ENCODE peak calls at places on chromosome 10, in ten cellular contexts. E is tibial artery, H is colonic mucosa, U is choroid plexus epithelial cell, V is GM10248, R is RWPE1, W is brain microvascular endothelial cell, X is stomach, J is body of pancreas, D is HFFc6. S is an unnamed sample.

GRCh38 chr10:114550756-114551290 is 107.3 kb downstream of the ABLIM1 start:
- DNase-seq in E (no peak), H (no peak), U (peak; percentile 59), V (no peak), R (no peak), W (no peak), X (no peak), J (no peak), D (peak; percentile 39), S (no peak)

GRCh38 chr10:121077331-121077730 is 226.2 kb downstream of the WDR11 start:
- DNase-seq in E (no peak), H (no peak), U (peak; percentile 87), V (no peak), R (peak; percentile 79), W (no peak), X (no peak), J (peak; percentile 21), D (no peak), S (no peak)

GRCh38 chr10:71581376-71581775 is 138.2 kb downstream of the C10orf105 start:
- DNase-seq in E (no peak), H (no peak), U (no peak), V (no peak), R (no peak), W (no peak), X (no peak), J (no peak), D (no peak), S (no peak)

GRCh38 chr10:3620818-3621217 is 164.2 kb downstream of the KLF6 start:
- DNase-seq in E (no peak), H (no peak), U (no peak), V (no peak), R (no peak), W (no peak), X (no peak), J (no peak), D (no peak), S (no peak)

GRCh38 chr10:132357286-132358058 is 25.5 kb downstream of the LRRC27 start:
- DNase-seq in E (no peak), H (no peak), U (no peak), V (no peak), R (no peak), W (no peak), X (no peak), J (no peak), D (no peak), S (no peak)

GRCh38 chr10:73786512-73786885 is 1.1 kb downstream of the ZSWIM8 start:
- DNase-seq in E (no peak), H (no peak), U (no peak), V (no peak), R (no peak), W (no peak), X (no peak), J (no peak), D (no peak), S (no peak)

GRCh38 chr10:58280982-58281752 is 12.2 kb downstream of the CISD1 start:
- DNase-seq in E (no peak), H (no peak), U (no peak), V (no peak), R (no peak), W (no peak), X (no peak), J (no peak), D (peak; percentile 13), S (peak; percentile 43)

GRCh38 chr10:51162002-51162401 is 87.7 kb downstream of the PRKG1 start:
- DNase-seq in E (no peak), H (no peak), U (peak; percentile 28), V (no peak), R (no peak), W (no peak), X (no peak), J (peak; percentile 10), D (no peak), S (no peak)

DNA sequence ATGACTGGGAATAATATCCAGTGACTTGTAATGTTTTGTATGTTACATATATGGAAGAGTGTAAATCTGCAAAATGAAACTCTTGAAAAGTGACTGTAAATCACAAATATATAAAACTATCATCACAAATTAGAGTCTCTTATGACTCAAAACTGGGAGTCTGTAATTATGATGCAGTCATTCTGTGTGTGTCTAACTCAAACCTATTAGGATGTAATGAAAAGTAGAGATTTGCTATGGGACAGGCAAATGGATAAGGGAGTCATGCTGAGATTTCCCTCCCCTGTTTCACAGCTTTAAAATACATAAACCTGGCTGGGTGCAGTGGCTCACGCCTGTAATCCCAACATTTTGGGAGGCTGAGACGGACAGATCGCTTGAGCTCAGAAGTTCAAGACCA is 8.6 kb upstream of the HKDC1 start:
- DNase-seq in E (no peak), H (no peak), U (no peak), V (no peak), R (no peak), W (no peak), X (no peak), J (no peak), D (no peak), S (no peak)
- TF ChIP-seq CTCF in E (no peak), H (no peak), U (no peak), V (no peak), R (no peak), W (no peak), X (no peak), J (no peak), D (no peak), S (no peak)

GRCh38 chr10:85792533-85792858 is 574.1 kb downstream of the GRID1 start:
- DNase-seq in E (no peak), H (no peak), U (no peak), V (no peak), R (no peak), W (no peak), X (no peak), J (no peak), D (no peak), S (no peak)

GRCh38 chr10:85790155-85790789 is 576.3 kb downstream of the GRID1 start:
- DNase-seq in E (no peak), H (no peak), U (no peak), V (no peak), R (no peak), W (no peak), X (no peak), J (no peak), D (no peak), S (no peak)

GRCh38 chr10:85789125-85789524 is 577.5 kb downstream of the GRID1 start:
- DNase-seq in E (no peak), H (no peak), U (no peak), V (no peak), R (no peak), W (no peak), X (no peak), J (no peak), D (no peak), S (no peak)

GRCh38 chr10:85794553-85794952 is 572.0 kb downstream of the GRID1 start:
- DNase-seq in E (no peak), H (no peak), U (no peak), V (no peak), R (no peak), W (no peak), X (no peak), J (no peak), D (no peak), S (no peak)

DNA sequence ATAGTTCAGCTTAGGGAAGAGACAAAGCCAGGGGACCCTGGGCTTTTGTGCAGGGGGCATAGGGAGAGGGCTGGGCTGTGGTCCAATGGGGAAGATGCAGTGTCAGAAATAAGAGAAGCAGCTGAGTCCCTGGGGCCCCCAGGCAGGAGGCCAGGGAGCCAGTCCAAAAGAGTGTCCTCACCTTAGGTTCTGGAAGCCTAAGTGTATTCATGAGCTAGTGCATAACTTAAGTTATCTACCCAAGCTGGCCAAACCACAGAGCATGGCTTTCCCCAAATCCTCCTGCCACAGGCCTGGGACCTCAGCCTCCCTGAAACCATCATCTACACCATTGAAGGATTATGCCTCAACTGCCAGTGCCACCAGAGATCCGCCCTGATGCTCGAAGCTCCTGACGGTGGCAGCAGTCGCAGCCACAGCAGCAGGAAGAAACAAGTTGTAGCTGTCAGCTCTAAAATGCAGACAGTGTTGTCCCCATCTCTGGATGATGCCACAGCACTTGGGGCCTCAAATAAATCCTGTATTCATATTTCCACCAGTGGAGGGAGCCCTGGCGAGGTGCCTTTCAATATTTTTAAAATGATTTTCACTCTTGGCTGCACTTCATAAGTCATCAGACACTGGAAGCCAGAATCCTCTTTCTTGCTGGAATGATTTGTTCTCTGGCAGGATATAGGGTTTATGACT is 574.6 kb downstream of the GRID1 start:
- DNase-seq in E (no peak), H (no peak), U (peak; percentile 8), V (no peak), R (no peak), W (peak; percentile 17), X (no peak), J (no peak), D (no peak), S (peak; percentile 6)
- TF ChIP-seq CTCF in E (peak; percentile 11), H (no peak), U (peak; percentile 28), V (no peak), R (no peak), W (no peak), X (no peak), J (no peak), D (no peak), S (no peak)

GRCh38 chr10:99619090-99619800 is 994 bp downstream of the SLC25A28 start:
- DNase-seq in E (no peak), H (peak; percentile 32), U (peak; percentile 26), V (peak; percentile 32), R (no peak), W (no peak), X (no peak), J (no peak), D (no peak), S (no peak)

GRCh38 chr10:99619851-99620712 is at the start of gene SLC25A28:
- DNase-seq in E (peak; percentile 96), H (peak; percentile 97), U (peak; percentile 100), V (peak; percentile 95), R (peak; percentile 99), W (peak; percentile 100), X (peak; percentile 93), J (peak; percentile 99), D (peak; percentile 100), S (peak; percentile 91)

GRCh38 chr10:99621454-99622246 is 1.4 kb upstream of the SLC25A28 start:
- DNase-seq in E (no peak), H (no peak), U (no peak), V (no peak), R (peak; percentile 74), W (no peak), X (no peak), J (no peak), D (no peak), S (no peak)

GRCh38 chr10:99623919-99624318 is 3.7 kb upstream of the SLC25A28 start:
- DNase-seq in E (no peak), H (no peak), U (no peak), V (no peak), R (no peak), W (no peak), X (no peak), J (no peak), D (no peak), S (no peak)

DNA sequence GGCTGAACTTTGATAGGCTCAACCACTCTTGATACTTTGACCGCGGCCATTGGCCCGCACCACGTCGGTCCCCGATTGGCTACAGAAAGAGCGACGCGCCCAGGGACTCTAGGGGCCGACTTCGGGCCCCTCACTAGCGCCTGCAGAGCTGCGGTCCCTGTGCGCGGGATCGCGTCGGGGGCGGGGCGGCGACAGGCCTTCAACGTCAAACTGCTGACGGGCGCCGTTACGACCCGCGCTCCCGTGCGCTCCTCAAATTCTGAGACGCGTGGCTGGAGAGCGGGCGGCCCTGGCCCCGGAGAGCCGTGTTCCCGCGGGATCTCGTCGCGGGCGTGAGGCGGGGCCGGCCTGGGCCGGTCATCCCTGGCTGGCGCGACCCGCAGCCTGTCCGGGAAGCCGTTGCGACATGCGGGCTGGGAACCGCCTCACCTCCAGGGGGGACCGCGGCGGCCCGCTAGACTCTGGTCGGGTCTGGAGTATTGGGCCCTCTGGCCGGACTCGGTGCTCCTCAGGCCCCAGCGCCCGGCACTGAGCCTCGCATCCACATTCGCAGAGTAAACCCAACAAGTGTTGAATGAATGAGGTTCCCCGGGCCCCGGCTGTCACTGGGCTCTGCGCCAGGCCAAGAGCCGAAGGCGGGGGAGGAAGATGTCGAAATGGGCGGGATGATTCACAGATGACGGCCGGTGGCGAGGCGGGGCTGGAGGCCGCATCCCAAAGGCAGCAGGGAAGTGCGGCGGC is 644 bp upstream of the SLC25A28 start:
- DNase-seq in E (peak; percentile 95), H (peak; percentile 94), U (peak; percentile 97), V (peak; percentile 79), R (peak; percentile 97), W (peak; percentile 93), X (peak; percentile 89), J (peak; percentile 93), D (peak; percentile 92), S (peak; percentile 86)
- TF ChIP-seq CTCF in E (peak; percentile 12), H (no peak), U (no peak), V (no peak), R (no peak), W (no peak), X (peak; percentile 9), J (peak; percentile 25), D (no peak), S (no peak)

GRCh38 chr10:123380491-123381085 is 226.4 kb downstream of the BUB3 start:
- DNase-seq in E (no peak), H (no peak), U (peak; percentile 29), V (no peak), R (peak; percentile 32), W (no peak), X (no peak), J (no peak), D (no peak), S (no peak)
- TF ChIP-seq CTCF in E (no peak), H (no peak), U (peak; percentile 36), V (peak; percentile 18), R (no peak), W (no peak), X (no peak), J (peak; percentile 28), D (peak; percentile 36), S (no peak)

S was measured in Calu3.